ENCODE peak calls at places on chromosomes 16 and 17, in five cellular contexts. One of them, this sample, is unnamed. For H3K36me3, the result is how much of the 10 kb centered on the place peaks cover.

GRCh38 chr17:62664336-62665120 is 37.1 kb downstream of the MRC2 start:
- DNase-seq in body of pancreas: no peak
- DNase-seq in cardiac muscle cell: no peak
- DNase-seq in Panc1: no peak
- DNase-seq in sigmoid colon: no peak
- DNase-seq in this sample: peak

GRCh38 chr16:3716831-3717234 is 491 bp downstream of the TRAP1 start:
- DNase-seq in body of pancreas: peak
- DNase-seq in cardiac muscle cell: peak
- DNase-seq in Panc1: no peak
- DNase-seq in sigmoid colon: no peak
- DNase-seq in this sample: peak

GRCh38 chr16:54407596-54407995 is 121.0 kb upstream of the IRX3 start:
- DNase-seq in body of pancreas: no peak
- DNase-seq in cardiac muscle cell: no peak
- DNase-seq in Panc1: no peak
- DNase-seq in sigmoid colon: no peak
- DNase-seq in this sample: no peak

GRCh38 chr17:45316271-45317112 is at the start of gene MAP3K14:
- DNase-seq in body of pancreas: peak
- DNase-seq in cardiac muscle cell: peak
- DNase-seq in Panc1: no peak
- DNase-seq in sigmoid colon: peak
- DNase-seq in this sample: peak

GRCh38 chr16:13426279-13426678 is 493.7 kb upstream of the ERCC4 start:
- DNase-seq in body of pancreas: no peak
- DNase-seq in cardiac muscle cell: no peak
- DNase-seq in Panc1: no peak
- DNase-seq in sigmoid colon: no peak
- DNase-seq in this sample: no peak

GRCh38 chr16:88019847-88020512 is 68.7 kb downstream of the BANP start:
- DNase-seq in body of pancreas: no peak
- DNase-seq in cardiac muscle cell: no peak
- DNase-seq in Panc1: no peak
- DNase-seq in sigmoid colon: no peak
- DNase-seq in this sample: no peak

GRCh38 chr16:52912565-52913173 is 140.0 kb downstream of the CHD9NB start:
- DNase-seq in body of pancreas: peak
- DNase-seq in cardiac muscle cell: peak
- DNase-seq in Panc1: peak
- DNase-seq in sigmoid colon: no peak
- DNase-seq in this sample: peak

GRCh38 chr16:88502371-88502770 is 49.3 kb downstream of the ZFPM1 start:
- DNase-seq in body of pancreas: no peak
- DNase-seq in cardiac muscle cell: no peak
- DNase-seq in Panc1: no peak
- DNase-seq in sigmoid colon: no peak
- DNase-seq in this sample: no peak

GRCh38 chr16:70725912-70726828 is 40.3 kb upstream of the MTSS2 start:
- DNase-seq in body of pancreas: no peak
- DNase-seq in cardiac muscle cell: peak
- DNase-seq in Panc1: no peak
- DNase-seq in sigmoid colon: peak
- DNase-seq in this sample: no peak

GRCh38 chr17:13699261-13699660 is 97.5 kb upstream of the HS3ST3A1 start:
- DNase-seq in body of pancreas: no peak
- DNase-seq in cardiac muscle cell: no peak
- DNase-seq in Panc1: no peak
- DNase-seq in sigmoid colon: no peak
- DNase-seq in this sample: no peak

GRCh38 chr16:50988441-50988840 is 162.6 kb downstream of the SALL1 start:
- DNase-seq in body of pancreas: no peak
- DNase-seq in cardiac muscle cell: no peak
- DNase-seq in Panc1: no peak
- DNase-seq in sigmoid colon: no peak
- DNase-seq in this sample: no peak

GRCh38 chr17:78798695-78799559 is 16.9 kb upstream of the CYTH1 start:
- DNase-seq in body of pancreas: no peak
- DNase-seq in cardiac muscle cell: peak
- DNase-seq in Panc1: no peak
- DNase-seq in sigmoid colon: no peak
- DNase-seq in this sample: peak

GRCh38 chr17:41864498-41864836 is 756 bp downstream of the KLHL11 start:
- DNase-seq in body of pancreas: no peak
- DNase-seq in cardiac muscle cell: peak
- DNase-seq in Panc1: no peak
- DNase-seq in sigmoid colon: peak
- DNase-seq in this sample: no peak

GRCh38 chr16:4700380-4700996 is 7.1 kb downstream of the NUDT16L1 start:
- DNase-seq in body of pancreas: peak
- DNase-seq in cardiac muscle cell: no peak
- DNase-seq in Panc1: no peak
- DNase-seq in sigmoid colon: no peak
- DNase-seq in this sample: no peak

GRCh38 chr16:73326221-73326620 is 278.3 kb upstream of the ZFHX3 start:
- DNase-seq in body of pancreas: no peak
- DNase-seq in cardiac muscle cell: no peak
- DNase-seq in Panc1: no peak
- DNase-seq in sigmoid colon: no peak
- DNase-seq in this sample: no peak

GRCh38 chr17:58172369-58173071 is 5.7 kb downstream of the OR4D2 start:
- DNase-seq in body of pancreas: no peak
- DNase-seq in cardiac muscle cell: peak
- DNase-seq in Panc1: no peak
- DNase-seq in sigmoid colon: no peak
- DNase-seq in this sample: no peak

GRCh38 chr16:20675488-20676267 is 21.8 kb downstream of the ACSM1 start:
- DNase-seq in body of pancreas: peak
- DNase-seq in cardiac muscle cell: peak
- DNase-seq in Panc1: no peak
- DNase-seq in sigmoid colon: peak
- DNase-seq in this sample: peak

GRCh38 chr16:8959921-8960787 is 3.6 kb downstream of the USP7 start:
- DNase-seq in body of pancreas: no peak
- DNase-seq in cardiac muscle cell: peak
- DNase-seq in Panc1: no peak
- DNase-seq in sigmoid colon: no peak
- DNase-seq in this sample: no peak

DNA sequence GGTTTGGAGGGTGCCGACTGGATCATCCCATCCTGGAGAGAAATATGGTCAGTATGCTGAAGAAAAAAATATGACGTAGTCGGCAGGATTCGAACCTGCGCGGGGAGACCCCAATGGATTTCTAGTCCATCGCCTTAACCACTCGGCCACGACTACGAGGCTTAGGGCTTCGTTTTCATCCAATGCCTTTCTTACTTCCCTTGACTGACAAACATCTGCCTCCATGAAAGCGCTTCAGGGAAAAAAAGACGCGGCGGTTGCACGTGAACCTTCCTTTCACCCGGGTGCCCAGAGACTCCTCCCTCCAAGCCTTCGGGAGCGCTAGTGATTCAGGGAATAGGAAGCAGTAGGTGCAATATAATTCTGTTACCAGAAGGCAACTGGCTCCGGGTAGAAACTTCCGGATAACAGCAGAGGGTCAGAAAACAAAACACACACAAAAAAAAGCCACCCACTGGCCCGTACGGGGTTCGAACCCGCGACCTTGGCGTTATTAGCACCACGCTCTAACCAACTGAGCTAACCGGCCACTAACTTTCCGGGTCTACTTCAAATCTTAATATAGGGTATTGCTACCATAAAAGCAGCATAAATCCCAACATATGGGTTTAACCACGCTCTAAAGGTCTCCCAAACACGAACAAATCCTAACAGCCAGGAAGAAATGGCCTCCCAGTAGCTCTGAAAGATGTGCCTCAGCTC is 16.3 kb upstream of the AURKB start:
- DNase-seq in body of pancreas: peak
- DNase-seq in cardiac muscle cell: peak
- DNase-seq in Panc1: peak
- DNase-seq in sigmoid colon: peak
- DNase-seq in this sample: peak
- H3K4me3 ChIP-seq in body of pancreas: no peak
- H3K4me3 ChIP-seq in cardiac muscle cell: peak
- H3K4me3 ChIP-seq in Panc1: peak
- H3K4me3 ChIP-seq in sigmoid colon: peak
- H3K4me3 ChIP-seq in this sample: peak

GRCh38 chr16:67729636-67730248 is 10.6 kb upstream of the GFOD2 start:
- DNase-seq in body of pancreas: no peak
- DNase-seq in cardiac muscle cell: no peak
- DNase-seq in Panc1: no peak
- DNase-seq in sigmoid colon: peak
- DNase-seq in this sample: no peak

GRCh38 chr16:67726106-67727034 is 7.3 kb upstream of the GFOD2 start:
- DNase-seq in body of pancreas: no peak
- DNase-seq in cardiac muscle cell: no peak
- DNase-seq in Panc1: no peak
- DNase-seq in sigmoid colon: peak
- DNase-seq in this sample: no peak

GRCh38 chr16:67730326-67730725 is 11.2 kb upstream of the GFOD2 start:
- DNase-seq in body of pancreas: no peak
- DNase-seq in cardiac muscle cell: no peak
- DNase-seq in Panc1: no peak
- DNase-seq in sigmoid colon: peak
- DNase-seq in this sample: no peak

GRCh38 chr16:67731071-67731810 is 12.1 kb upstream of the GFOD2 start:
- DNase-seq in body of pancreas: no peak
- DNase-seq in cardiac muscle cell: no peak
- DNase-seq in Panc1: no peak
- DNase-seq in sigmoid colon: peak
- DNase-seq in this sample: no peak

DNA sequence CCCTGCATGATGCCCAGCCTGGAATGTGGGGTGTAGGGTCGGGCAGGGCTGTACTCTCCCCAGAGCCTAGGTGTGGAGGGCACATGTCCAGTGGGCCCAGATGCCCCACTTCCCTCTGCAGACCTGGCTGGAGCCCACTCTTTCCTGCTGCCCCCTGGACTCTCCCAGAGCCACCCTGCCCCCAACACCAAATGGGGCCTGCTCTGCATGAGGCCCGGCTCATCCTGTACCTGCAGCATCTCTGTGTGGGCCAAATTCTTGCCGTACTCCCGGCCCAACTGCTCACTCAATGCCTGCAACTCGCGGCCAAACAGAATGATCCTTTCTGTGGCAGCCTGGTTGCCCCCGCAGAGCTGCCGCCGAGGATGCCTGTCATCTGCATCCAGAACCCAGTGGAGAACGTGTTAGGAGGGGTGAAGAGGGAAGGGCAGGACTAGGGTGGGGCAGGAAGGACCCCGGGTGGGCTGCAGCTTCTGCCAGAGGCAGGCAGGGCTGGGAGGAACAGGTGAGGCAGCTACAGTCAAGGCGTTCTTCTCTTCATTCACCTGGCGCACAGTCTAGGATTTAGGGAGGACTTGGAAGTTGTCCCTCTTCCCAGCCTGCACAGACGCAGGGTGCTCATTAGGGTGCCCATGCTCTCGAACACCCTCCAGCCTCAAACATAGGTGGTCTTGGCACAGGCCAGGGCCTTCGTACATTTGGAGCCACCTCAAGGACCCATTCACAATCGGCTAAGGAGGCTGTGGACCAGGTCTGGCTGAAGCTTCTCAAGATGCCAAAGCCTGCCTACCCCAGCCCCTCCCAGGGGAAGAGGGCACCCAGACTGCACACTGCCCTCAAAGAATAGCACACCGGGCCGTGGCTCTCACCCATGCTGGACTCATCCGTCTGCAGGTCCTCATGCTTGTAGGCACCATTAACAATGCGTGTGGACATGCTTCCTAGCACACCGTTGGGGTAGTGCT is 8.7 kb upstream of the GFOD2 start:
- DNase-seq in body of pancreas: no peak
- DNase-seq in cardiac muscle cell: no peak
- DNase-seq in Panc1: no peak
- DNase-seq in sigmoid colon: peak
- DNase-seq in this sample: no peak
- H3K36me3 ChIP-seq in body of pancreas: under half
- H3K36me3 ChIP-seq in cardiac muscle cell: under half
- H3K36me3 ChIP-seq in Panc1: under half
- H3K36me3 ChIP-seq in sigmoid colon: half or more
- H3K36me3 ChIP-seq in this sample: half or more

DNA sequence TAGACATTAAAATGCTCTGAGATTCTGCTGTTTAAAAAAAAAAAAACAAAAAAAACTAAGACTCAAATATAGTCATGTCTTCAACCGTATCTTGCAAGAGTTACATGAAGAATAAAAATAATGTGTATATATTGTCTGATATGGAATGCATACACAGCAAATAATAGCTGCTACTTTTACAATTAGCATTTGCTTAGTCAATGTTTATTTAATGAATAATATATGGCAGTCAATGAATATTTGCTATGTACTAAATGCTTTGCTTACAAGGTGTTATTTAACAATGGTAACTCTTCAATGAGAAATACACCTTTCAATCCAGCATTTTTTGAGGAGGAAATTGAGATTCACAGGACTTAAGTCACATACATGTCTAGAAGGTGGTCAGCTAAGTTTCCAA is 718.8 kb upstream of the SOX9 start:
- DNase-seq in body of pancreas: no peak
- DNase-seq in cardiac muscle cell: no peak
- DNase-seq in Panc1: no peak
- DNase-seq in sigmoid colon: no peak
- DNase-seq in this sample: no peak
- TF ChIP-seq CTCF in body of pancreas: no peak
- TF ChIP-seq CTCF in cardiac muscle cell: no peak
- TF ChIP-seq CTCF in Panc1: no peak
- TF ChIP-seq CTCF in sigmoid colon: no peak
- TF ChIP-seq CTCF in this sample: no peak

DNA sequence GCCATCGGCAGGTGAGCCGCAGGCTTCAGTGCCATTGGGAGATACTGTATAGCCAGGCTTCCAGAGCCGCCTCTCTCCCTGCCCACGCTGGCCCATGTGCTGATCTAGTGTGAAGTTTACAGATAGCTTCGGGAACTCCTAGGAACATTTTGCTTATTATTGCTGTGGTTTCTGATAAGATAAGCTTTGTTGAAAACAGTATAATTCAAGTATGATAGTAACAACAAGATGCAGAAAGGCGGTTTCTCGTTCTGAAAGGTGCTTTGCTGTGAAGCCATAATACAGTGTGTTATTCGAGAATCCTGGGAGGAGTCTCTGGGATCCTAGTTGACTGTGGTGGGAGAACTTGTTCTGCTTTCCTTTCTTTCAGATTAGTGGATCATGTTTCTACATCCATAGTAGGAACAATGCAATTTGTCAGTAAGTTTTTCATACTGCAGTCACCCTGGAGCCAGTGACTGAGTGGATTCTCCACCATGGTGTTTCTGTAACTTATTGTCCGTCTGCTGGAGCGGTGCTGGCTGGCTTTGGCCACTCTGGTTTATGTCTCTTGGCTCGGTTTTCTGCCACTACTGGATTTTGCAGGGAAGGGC is 31.5 kb downstream of the RAB11FIP3 start:
- DNase-seq in body of pancreas: peak
- DNase-seq in cardiac muscle cell: peak
- DNase-seq in Panc1: no peak
- DNase-seq in sigmoid colon: no peak
- DNase-seq in this sample: no peak
- H3K4me3 ChIP-seq in body of pancreas: no peak
- H3K4me3 ChIP-seq in cardiac muscle cell: no peak
- H3K4me3 ChIP-seq in Panc1: no peak
- H3K4me3 ChIP-seq in sigmoid colon: no peak
- H3K4me3 ChIP-seq in this sample: no peak

This sample was measured in lower lobe of right lung.